ENCODE peak calls at places on chromosomes 13 and 19, in four cellular contexts. One of them, this sample, is unnamed.

GRCh38 chr13:64417609-64418008 is 2812.5 kb downstream of the PCDH9 start:
- DNase-seq in ascending aorta: no peak
- DNase-seq in tibial artery: no peak
- DNase-seq in cardiac fibroblast: no peak
- DNase-seq in this sample: no peak

GRCh38 chr19:8305798-8306197 is 2.4 kb downstream of the CD320 start:
- DNase-seq in cardiac fibroblast: no peak
- DNase-seq in ascending aorta: no peak
- DNase-seq in tibial artery: peak
- DNase-seq in this sample: no peak

GRCh38 chr13:69683921-69684663 is 423.5 kb upstream of the ATXN8OS start:
- DNase-seq in cardiac fibroblast: no peak
- DNase-seq in ascending aorta: no peak
- DNase-seq in tibial artery: no peak
- DNase-seq in this sample: no peak

GRCh38 chr19:24054044-24054935 is 32.7 kb upstream of the ZNF254 start:
- DNase-seq in ascending aorta: no peak
- DNase-seq in tibial artery: no peak
- DNase-seq in cardiac fibroblast: no peak
- DNase-seq in this sample: peak

GRCh38 chr13:100473087-100473486 is 115.5 kb downstream of the GGACT start:
- DNase-seq in cardiac fibroblast: no peak
- DNase-seq in tibial artery: no peak
- DNase-seq in ascending aorta: no peak
- DNase-seq in this sample: no peak

GRCh38 chr19:3494051-3494450 is 6.4 kb downstream of the DOHH start:
- DNase-seq in cardiac fibroblast: no peak
- DNase-seq in tibial artery: no peak
- DNase-seq in ascending aorta: no peak
- DNase-seq in this sample: no peak

GRCh38 chr13:109779074-109779473 is 7.3 kb downstream of the IRS2 start:
- DNase-seq in tibial artery: no peak
- DNase-seq in ascending aorta: no peak
- DNase-seq in cardiac fibroblast: no peak
- DNase-seq in this sample: no peak

GRCh38 chr13:83941669-83942335 is 59.5 kb upstream of the SLITRK1 start:
- DNase-seq in tibial artery: no peak
- DNase-seq in ascending aorta: no peak
- DNase-seq in cardiac fibroblast: no peak
- DNase-seq in this sample: no peak

GRCh38 chr13:21676611-21677021 is 5.7 kb downstream of the FGF9 start:
- DNase-seq in ascending aorta: no peak
- DNase-seq in tibial artery: no peak
- DNase-seq in cardiac fibroblast: no peak
- DNase-seq in this sample: no peak

GRCh38 chr13:112441779-112442310 is 65.7 kb downstream of the SPACA7 start:
- DNase-seq in ascending aorta: no peak
- DNase-seq in cardiac fibroblast: no peak
- DNase-seq in tibial artery: no peak
- DNase-seq in this sample: no peak

GRCh38 chr13:112444416-112445399 is 68.6 kb downstream of the SPACA7 start:
- DNase-seq in ascending aorta: no peak
- DNase-seq in cardiac fibroblast: no peak
- DNase-seq in tibial artery: peak
- DNase-seq in this sample: no peak

GRCh38 chr13:112442483-112443090 is 66.4 kb downstream of the SPACA7 start:
- DNase-seq in ascending aorta: no peak
- DNase-seq in cardiac fibroblast: no peak
- DNase-seq in tibial artery: no peak
- DNase-seq in this sample: no peak

GRCh38 chr13:112444001-112444311 is 67.8 kb downstream of the SPACA7 start:
- DNase-seq in tibial artery: peak
- DNase-seq in cardiac fibroblast: peak
- DNase-seq in ascending aorta: no peak
- DNase-seq in this sample: peak

GRCh38 chr13:112443191-112444000 is 67.2 kb downstream of the SPACA7 start:
- DNase-seq in tibial artery: no peak
- DNase-seq in ascending aorta: no peak
- DNase-seq in cardiac fibroblast: peak
- DNase-seq in this sample: no peak
- TF ChIP-seq CTCF in tibial artery: no peak
- TF ChIP-seq CTCF in ascending aorta: no peak
- TF ChIP-seq CTCF in cardiac fibroblast: peak
- TF ChIP-seq CTCF in this sample: peak

GRCh38 chr13:75803175-75803611 is 167.1 kb downstream of the LMO7 start:
- DNase-seq in cardiac fibroblast: no peak
- DNase-seq in ascending aorta: no peak
- DNase-seq in tibial artery: no peak
- DNase-seq in this sample: no peak
- H3K4me3 ChIP-seq in cardiac fibroblast: no peak
- H3K4me3 ChIP-seq in ascending aorta: peak
- H3K4me3 ChIP-seq in tibial artery: no peak
- H3K4me3 ChIP-seq in this sample: no peak

GRCh38 chr19:14318873-14319272 is 62.4 kb upstream of the ADGRE5 start:
- DNase-seq in cardiac fibroblast: no peak
- DNase-seq in tibial artery: no peak
- DNase-seq in ascending aorta: no peak
- DNase-seq in this sample: no peak
- TF ChIP-seq CTCF in cardiac fibroblast: peak
- TF ChIP-seq CTCF in tibial artery: no peak
- TF ChIP-seq CTCF in ascending aorta: no peak
- TF ChIP-seq CTCF in this sample: no peak

DNA sequence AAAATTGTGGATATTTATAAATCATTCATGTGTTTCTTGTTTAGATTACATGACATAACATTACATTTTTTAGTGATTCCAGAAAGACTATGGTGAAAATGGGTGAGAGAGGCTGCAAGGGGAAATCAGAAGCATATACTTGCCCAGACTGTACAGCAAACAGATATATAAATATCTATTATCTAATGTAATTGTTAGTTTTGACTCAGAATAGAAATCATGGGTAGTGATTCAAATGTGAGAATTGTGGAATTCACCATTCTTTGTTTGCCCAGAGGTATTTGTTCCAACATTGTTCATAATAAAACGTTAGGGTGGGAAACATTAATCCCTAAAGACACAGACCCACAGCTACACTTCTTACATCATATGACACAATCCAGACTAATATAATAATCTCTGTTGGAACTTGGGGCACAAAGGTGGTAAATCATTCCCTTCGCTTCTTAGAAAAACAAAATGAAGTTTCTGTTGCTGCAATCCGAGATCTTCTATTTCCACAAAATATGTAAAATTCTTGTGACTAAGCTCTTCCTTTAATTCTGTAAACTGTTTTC is 646.4 kb upstream of the SLITRK6 start:
- DNase-seq in cardiac fibroblast: no peak
- DNase-seq in ascending aorta: no peak
- DNase-seq in tibial artery: no peak
- DNase-seq in this sample: no peak
- H3K4me3 ChIP-seq in cardiac fibroblast: no peak
- H3K4me3 ChIP-seq in ascending aorta: no peak
- H3K4me3 ChIP-seq in tibial artery: no peak
- H3K4me3 ChIP-seq in this sample: no peak

GRCh38 chr19:15549581-15549980 is 41.3 kb downstream of the CYP4F22 start:
- DNase-seq in cardiac fibroblast: no peak
- DNase-seq in ascending aorta: no peak
- DNase-seq in tibial artery: no peak
- DNase-seq in this sample: no peak

GRCh38 chr19:15548648-15549047 is 40.3 kb downstream of the CYP4F22 start:
- DNase-seq in ascending aorta: no peak
- DNase-seq in tibial artery: no peak
- DNase-seq in cardiac fibroblast: no peak
- DNase-seq in this sample: no peak

GRCh38 chr19:15551183-15552004 is 43.1 kb downstream of the CYP4F22 start:
- DNase-seq in tibial artery: no peak
- DNase-seq in ascending aorta: peak
- DNase-seq in cardiac fibroblast: peak
- DNase-seq in this sample: peak

GRCh38 chr19:15550273-15550672 is 41.9 kb downstream of the CYP4F22 start:
- DNase-seq in tibial artery: no peak
- DNase-seq in ascending aorta: no peak
- DNase-seq in cardiac fibroblast: no peak
- DNase-seq in this sample: no peak

GRCh38 chr19:15550847-15551182 is 42.5 kb downstream of the CYP4F22 start:
- DNase-seq in tibial artery: no peak
- DNase-seq in ascending aorta: no peak
- DNase-seq in cardiac fibroblast: no peak
- DNase-seq in this sample: no peak
- TF ChIP-seq CTCF in tibial artery: no peak
- TF ChIP-seq CTCF in ascending aorta: no peak
- TF ChIP-seq CTCF in cardiac fibroblast: no peak
- TF ChIP-seq CTCF in this sample: no peak

DNA sequence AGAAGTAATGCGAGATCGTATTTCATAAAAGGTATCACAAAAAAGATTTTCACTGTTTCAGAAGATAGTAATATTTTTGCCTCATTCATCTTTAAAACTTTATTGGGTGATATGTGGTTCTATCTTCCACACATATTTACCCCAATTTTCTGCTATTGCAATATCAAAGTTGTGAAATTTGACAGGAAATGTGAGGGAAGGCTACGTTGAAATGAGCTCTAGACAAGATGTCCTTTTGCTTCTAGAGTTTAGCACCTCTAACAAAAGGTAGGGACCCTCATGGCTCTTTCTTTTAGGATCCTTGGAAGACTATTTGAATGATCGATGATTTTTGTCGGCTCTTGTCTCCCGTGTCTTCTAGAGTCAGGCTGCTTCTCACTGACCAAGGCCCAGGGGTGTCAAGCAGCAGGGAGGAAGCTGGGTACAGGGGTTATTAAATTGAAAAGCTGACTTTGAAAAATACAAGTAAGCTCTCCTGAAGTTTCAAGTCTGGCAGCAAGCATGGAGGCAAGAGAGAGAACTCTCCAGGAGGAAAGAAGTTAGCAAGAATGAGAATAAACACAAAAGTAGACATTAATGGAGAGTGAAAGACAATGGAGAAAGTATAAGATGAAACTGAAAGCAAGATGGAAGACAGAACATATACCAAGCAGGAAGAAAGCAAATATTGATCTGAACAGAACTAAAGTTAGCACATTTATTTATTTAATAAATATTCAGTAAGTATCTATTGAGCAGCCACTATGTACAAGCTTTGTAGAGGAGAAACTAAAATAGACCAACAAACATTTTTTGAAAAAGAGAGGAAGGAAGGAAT is 73.4 kb downstream of the RUBCNL start:
- DNase-seq in cardiac fibroblast: no peak
- DNase-seq in ascending aorta: no peak
- DNase-seq in tibial artery: no peak
- DNase-seq in this sample: no peak
- H3K4me3 ChIP-seq in cardiac fibroblast: no peak
- H3K4me3 ChIP-seq in ascending aorta: no peak
- H3K4me3 ChIP-seq in tibial artery: no peak
- H3K4me3 ChIP-seq in this sample: no peak

DNA sequence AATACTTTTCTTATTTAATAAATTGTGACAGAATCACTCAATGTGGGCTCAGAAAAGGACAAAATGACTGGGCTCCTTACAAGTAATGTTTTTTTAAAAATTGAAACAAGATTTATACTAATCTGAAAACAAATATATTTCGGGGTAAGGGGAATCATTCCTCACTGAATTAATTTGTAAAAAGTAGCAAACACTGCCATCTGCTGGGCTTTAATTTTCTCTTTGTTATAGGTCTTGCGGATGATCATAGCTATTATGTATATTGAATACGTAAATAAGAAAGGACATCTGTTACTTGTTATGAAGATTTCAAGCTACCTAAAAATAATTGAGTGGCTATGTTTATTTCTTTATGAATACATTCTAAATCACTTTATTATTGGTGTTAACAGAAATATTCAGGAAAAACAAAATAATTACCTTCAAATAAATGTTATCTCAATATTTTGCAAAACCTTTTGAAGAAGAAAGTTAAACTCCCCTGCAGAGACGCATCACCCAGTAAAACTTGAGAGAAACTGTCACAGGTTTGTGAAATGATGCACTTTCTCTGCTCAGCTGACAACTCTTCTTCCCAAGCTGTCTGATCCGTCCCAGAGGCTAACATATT is 17.8 kb upstream of the ENOX1 start:
- DNase-seq in ascending aorta: no peak
- DNase-seq in tibial artery: no peak
- DNase-seq in cardiac fibroblast: peak
- DNase-seq in this sample: peak
- TF ChIP-seq CTCF in ascending aorta: peak
- TF ChIP-seq CTCF in tibial artery: peak
- TF ChIP-seq CTCF in cardiac fibroblast: no peak
- TF ChIP-seq CTCF in this sample: peak

DNA sequence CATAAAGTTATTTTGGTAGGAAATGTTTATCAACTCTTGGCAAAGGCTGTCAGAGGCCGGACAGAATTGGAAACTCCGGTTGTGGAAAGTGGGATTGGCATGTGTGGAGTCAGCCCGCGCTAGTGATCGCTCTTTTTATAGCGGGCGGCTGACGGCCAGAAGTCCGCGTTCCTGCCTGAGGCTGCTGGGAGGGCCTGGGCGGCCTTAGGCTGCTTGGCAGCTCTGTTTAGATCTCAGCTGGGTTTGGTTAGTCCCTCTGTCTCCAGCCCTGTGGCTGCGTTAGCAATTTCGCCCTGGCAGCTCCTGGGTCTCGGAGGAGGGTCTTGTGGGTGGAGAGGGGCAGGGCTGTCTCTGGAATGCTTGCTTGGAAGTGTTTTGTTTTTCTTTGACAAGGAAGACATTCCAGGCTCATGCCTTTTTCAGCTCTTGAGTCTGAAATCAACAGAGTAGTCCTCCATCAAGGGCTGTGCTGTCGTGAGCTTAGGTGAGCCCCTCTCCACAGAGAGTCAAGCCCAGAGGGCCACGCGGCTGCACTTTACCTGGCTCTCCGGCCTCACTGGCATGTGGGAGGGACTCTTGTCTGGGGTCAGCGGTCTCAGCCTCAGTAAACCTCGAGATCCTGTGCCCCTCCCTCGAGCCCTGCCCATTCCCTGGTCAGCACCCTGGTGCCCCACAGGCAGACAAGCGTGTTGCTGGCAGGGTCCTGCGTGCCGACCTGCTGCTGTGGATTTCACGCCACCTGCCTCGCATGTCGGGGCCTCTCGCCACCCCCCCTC is 22.5 kb downstream of the DOT1L start:
- DNase-seq in tibial artery: peak
- DNase-seq in ascending aorta: peak
- DNase-seq in cardiac fibroblast: peak
- DNase-seq in this sample: peak
- H3K4me3 ChIP-seq in tibial artery: peak
- H3K4me3 ChIP-seq in ascending aorta: peak
- H3K4me3 ChIP-seq in cardiac fibroblast: no peak
- H3K4me3 ChIP-seq in this sample: no peak